ENCODE peak calls at places on chromosome 20, in ten cellular contexts. One of them, this sample, is unnamed.

GRCh38 chr20:44074252-44075151 is 112.5 kb downstream of the JPH2 start:
- DNase-seq in prostate gland: no peak
- DNase-seq in GM12878: no peak
- DNase-seq in transverse colon: no peak
- DNase-seq in Panc1: no peak
- DNase-seq in GM23338: no peak
- DNase-seq in sigmoid colon: no peak
- DNase-seq in spleen: no peak
- DNase-seq in HL-60: peak; percentile 73
- DNase-seq in SK-N-SH: peak; percentile 86
- DNase-seq in this sample: peak; percentile 19

GRCh38 chr20:58381627-58382026 is 7.4 kb upstream of the VAPB start:
- DNase-seq in prostate gland: no peak
- DNase-seq in GM12878: no peak
- DNase-seq in transverse colon: no peak
- DNase-seq in Panc1: no peak
- DNase-seq in GM23338: no peak
- DNase-seq in sigmoid colon: no peak
- DNase-seq in spleen: no peak
- DNase-seq in HL-60: no peak
- DNase-seq in SK-N-SH: no peak
- DNase-seq in this sample: no peak

GRCh38 chr20:41006936-41007871 is 21.4 kb upstream of the TOP1 start:
- DNase-seq in prostate gland: no peak
- DNase-seq in GM12878: no peak
- DNase-seq in transverse colon: no peak
- DNase-seq in Panc1: no peak
- DNase-seq in GM23338: no peak
- DNase-seq in sigmoid colon: no peak
- DNase-seq in spleen: no peak
- DNase-seq in HL-60: no peak
- DNase-seq in SK-N-SH: no peak
- DNase-seq in this sample: no peak

GRCh38 chr20:43988867-43989266 is 74.2 kb downstream of the TOX2 start:
- DNase-seq in prostate gland: no peak
- DNase-seq in GM12878: no peak
- DNase-seq in transverse colon: no peak
- DNase-seq in Panc1: no peak
- DNase-seq in GM23338: no peak
- DNase-seq in sigmoid colon: no peak
- DNase-seq in spleen: no peak
- DNase-seq in HL-60: no peak
- DNase-seq in SK-N-SH: no peak
- DNase-seq in this sample: no peak

GRCh38 chr20:23966927-23967615 is 21.5 kb downstream of the GGTLC1 start:
- DNase-seq in prostate gland: no peak
- DNase-seq in GM12878: no peak
- DNase-seq in transverse colon: no peak
- DNase-seq in Panc1: no peak
- DNase-seq in GM23338: no peak
- DNase-seq in sigmoid colon: no peak
- DNase-seq in spleen: no peak
- DNase-seq in HL-60: no peak
- DNase-seq in SK-N-SH: no peak
- DNase-seq in this sample: no peak

GRCh38 chr20:23749746-23750145 is 989 bp downstream of the CST1 start:
- DNase-seq in prostate gland: no peak
- DNase-seq in GM12878: no peak
- DNase-seq in transverse colon: no peak
- DNase-seq in Panc1: no peak
- DNase-seq in GM23338: no peak
- DNase-seq in sigmoid colon: no peak
- DNase-seq in spleen: no peak
- DNase-seq in HL-60: no peak
- DNase-seq in SK-N-SH: no peak
- DNase-seq in this sample: no peak

GRCh38 chr20:40945754-40946451 is 82.7 kb upstream of the TOP1 start:
- DNase-seq in prostate gland: peak; percentile 41
- DNase-seq in GM12878: no peak
- DNase-seq in transverse colon: peak; percentile 41
- DNase-seq in Panc1: no peak
- DNase-seq in GM23338: peak; percentile 86
- DNase-seq in sigmoid colon: peak; percentile 60
- DNase-seq in spleen: peak; percentile 80
- DNase-seq in HL-60: peak; percentile 57
- DNase-seq in SK-N-SH: peak; percentile 83
- DNase-seq in this sample: peak; percentile 48

GRCh38 chr20:11168026-11168425 is 494.2 kb upstream of the JAG1 start:
- DNase-seq in prostate gland: no peak
- DNase-seq in GM12878: no peak
- DNase-seq in transverse colon: no peak
- DNase-seq in Panc1: no peak
- DNase-seq in GM23338: no peak
- DNase-seq in sigmoid colon: no peak
- DNase-seq in spleen: no peak
- DNase-seq in HL-60: no peak
- DNase-seq in SK-N-SH: no peak
- DNase-seq in this sample: no peak

DNA sequence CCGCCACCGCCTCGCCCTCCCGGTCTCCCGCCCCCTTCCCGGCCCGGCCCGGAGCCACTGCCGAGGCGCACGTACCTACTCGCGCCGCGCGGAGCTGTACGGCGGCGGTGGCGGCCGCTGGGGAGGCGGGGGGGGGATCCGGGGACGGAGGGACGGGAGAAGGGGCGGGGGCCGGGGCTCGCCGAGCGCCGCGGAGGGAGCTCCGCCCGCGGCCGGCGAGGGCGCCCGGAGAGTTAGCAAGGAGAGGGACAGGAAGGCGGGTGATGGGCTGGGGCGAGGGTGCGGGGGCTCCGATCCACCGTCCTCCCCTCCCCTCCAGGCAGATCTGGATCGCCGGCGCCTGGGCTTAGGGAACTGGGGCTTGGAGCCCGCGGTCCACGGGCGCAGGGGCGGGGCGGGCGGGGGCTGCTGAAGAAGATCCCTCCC is 548 bp upstream of the TMEM74B start:
- DNase-seq in prostate gland: no peak
- DNase-seq in GM12878: no peak
- DNase-seq in transverse colon: no peak
- DNase-seq in Panc1: no peak
- DNase-seq in GM23338: peak; percentile 56
- DNase-seq in sigmoid colon: no peak
- DNase-seq in spleen: no peak
- DNase-seq in HL-60: no peak
- DNase-seq in SK-N-SH: peak; percentile 87
- DNase-seq in this sample: no peak
- H3K4me3 ChIP-seq in prostate gland: peak overlapping the region; percentile 43
- H3K4me3 ChIP-seq in GM12878: no peak overlapping the region
- H3K4me3 ChIP-seq in transverse colon: peak overlapping the region; percentile 34
- H3K4me3 ChIP-seq in Panc1: peak overlapping the region; percentile 29
- H3K4me3 ChIP-seq in GM23338: peak overlapping the region; percentile 64
- H3K4me3 ChIP-seq in sigmoid colon: no peak overlapping the region
- H3K4me3 ChIP-seq in spleen: peak overlapping the region; percentile 49
- H3K4me3 ChIP-seq in HL-60: peak overlapping the region; percentile 34
- H3K4me3 ChIP-seq in SK-N-SH: peak overlapping the region; percentile 50
- H3K4me3 ChIP-seq in this sample: peak overlapping the region; percentile 73

GRCh38 chr20:32472581-32473207 is 112.4 kb downstream of the NOL4L start:
- DNase-seq in prostate gland: no peak
- DNase-seq in GM12878: no peak
- DNase-seq in transverse colon: no peak
- DNase-seq in Panc1: no peak
- DNase-seq in GM23338: no peak
- DNase-seq in sigmoid colon: no peak
- DNase-seq in spleen: no peak
- DNase-seq in HL-60: no peak
- DNase-seq in SK-N-SH: no peak
- DNase-seq in this sample: no peak

GRCh38 chr20:32468313-32468640 is 110.1 kb downstream of the ASXL1 start:
- DNase-seq in prostate gland: no peak
- DNase-seq in GM12878: no peak
- DNase-seq in transverse colon: no peak
- DNase-seq in Panc1: no peak
- DNase-seq in GM23338: no peak
- DNase-seq in sigmoid colon: no peak
- DNase-seq in spleen: no peak
- DNase-seq in HL-60: no peak
- DNase-seq in SK-N-SH: no peak
- DNase-seq in this sample: no peak

GRCh38 chr20:32470940-32471339 is 112.8 kb downstream of the ASXL1 start:
- DNase-seq in prostate gland: no peak
- DNase-seq in GM12878: no peak
- DNase-seq in transverse colon: no peak
- DNase-seq in Panc1: no peak
- DNase-seq in GM23338: no peak
- DNase-seq in sigmoid colon: no peak
- DNase-seq in spleen: no peak
- DNase-seq in HL-60: no peak
- DNase-seq in SK-N-SH: no peak
- DNase-seq in this sample: no peak

GRCh38 chr20:32468860-32469259 is 110.7 kb downstream of the ASXL1 start:
- DNase-seq in prostate gland: no peak
- DNase-seq in GM12878: no peak
- DNase-seq in transverse colon: no peak
- DNase-seq in Panc1: no peak
- DNase-seq in GM23338: no peak
- DNase-seq in sigmoid colon: no peak
- DNase-seq in spleen: no peak
- DNase-seq in HL-60: no peak
- DNase-seq in SK-N-SH: no peak
- DNase-seq in this sample: no peak

DNA sequence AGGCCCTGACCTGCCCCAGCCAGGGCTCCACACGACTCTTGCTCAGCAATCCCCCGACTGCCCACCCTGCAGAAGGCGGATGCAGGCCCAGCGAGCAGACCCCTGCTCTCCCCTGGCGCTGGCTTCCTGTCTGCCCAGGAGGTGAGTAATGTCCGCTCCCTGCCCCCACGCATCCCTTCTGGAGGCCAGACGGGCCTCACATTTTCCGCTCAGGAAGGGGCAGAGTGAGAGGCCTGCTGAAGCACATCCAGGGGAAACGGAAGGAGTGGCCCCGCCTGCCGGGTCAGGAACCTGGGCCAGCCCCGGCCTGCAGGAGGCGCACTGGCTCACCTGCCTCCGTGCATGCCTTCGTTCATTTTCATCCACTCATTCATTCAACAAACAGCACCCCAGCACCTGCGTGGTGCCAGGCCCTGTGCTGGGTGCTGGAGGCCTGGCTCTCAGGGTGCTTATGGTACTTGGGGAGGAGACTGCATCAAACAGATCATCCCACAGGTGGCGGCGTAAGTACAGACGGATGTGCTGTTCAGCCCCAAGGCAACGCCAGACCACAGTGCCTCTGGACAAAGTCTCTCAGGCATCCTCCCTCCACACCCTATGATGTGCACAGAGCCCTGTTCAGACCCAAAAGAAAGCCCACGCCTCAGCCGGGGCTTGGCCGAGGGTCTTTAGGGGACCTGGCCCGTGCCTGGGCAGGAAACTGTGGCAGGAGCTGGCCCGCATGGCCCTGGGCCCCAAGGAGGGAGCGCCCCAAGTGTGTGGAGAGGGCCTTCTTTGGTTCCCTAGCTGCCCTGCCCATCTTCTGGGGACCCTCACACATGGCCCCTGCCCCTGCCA is 112.1 kb downstream of the ASXL1 start:
- DNase-seq in prostate gland: no peak
- DNase-seq in GM12878: no peak
- DNase-seq in transverse colon: peak; percentile 53
- DNase-seq in Panc1: no peak
- DNase-seq in GM23338: peak; percentile 87
- DNase-seq in sigmoid colon: no peak
- DNase-seq in spleen: peak; percentile 89
- DNase-seq in HL-60: peak; percentile 60
- DNase-seq in SK-N-SH: peak; percentile 75
- DNase-seq in this sample: no peak
- TF ChIP-seq POLR2AphosphoS5 in prostate gland: no peak
- TF ChIP-seq POLR2AphosphoS5 in GM12878: no peak
- TF ChIP-seq POLR2AphosphoS5 in transverse colon: peak; percentile 13
- TF ChIP-seq POLR2AphosphoS5 in Panc1: no peak
- TF ChIP-seq POLR2AphosphoS5 in GM23338: no peak
- TF ChIP-seq POLR2AphosphoS5 in sigmoid colon: peak; percentile 57
- TF ChIP-seq POLR2AphosphoS5 in spleen: peak; percentile 88
- TF ChIP-seq POLR2AphosphoS5 in HL-60: no peak
- TF ChIP-seq POLR2AphosphoS5 in SK-N-SH: no peak
- TF ChIP-seq POLR2AphosphoS5 in this sample: peak; percentile 37

DNA sequence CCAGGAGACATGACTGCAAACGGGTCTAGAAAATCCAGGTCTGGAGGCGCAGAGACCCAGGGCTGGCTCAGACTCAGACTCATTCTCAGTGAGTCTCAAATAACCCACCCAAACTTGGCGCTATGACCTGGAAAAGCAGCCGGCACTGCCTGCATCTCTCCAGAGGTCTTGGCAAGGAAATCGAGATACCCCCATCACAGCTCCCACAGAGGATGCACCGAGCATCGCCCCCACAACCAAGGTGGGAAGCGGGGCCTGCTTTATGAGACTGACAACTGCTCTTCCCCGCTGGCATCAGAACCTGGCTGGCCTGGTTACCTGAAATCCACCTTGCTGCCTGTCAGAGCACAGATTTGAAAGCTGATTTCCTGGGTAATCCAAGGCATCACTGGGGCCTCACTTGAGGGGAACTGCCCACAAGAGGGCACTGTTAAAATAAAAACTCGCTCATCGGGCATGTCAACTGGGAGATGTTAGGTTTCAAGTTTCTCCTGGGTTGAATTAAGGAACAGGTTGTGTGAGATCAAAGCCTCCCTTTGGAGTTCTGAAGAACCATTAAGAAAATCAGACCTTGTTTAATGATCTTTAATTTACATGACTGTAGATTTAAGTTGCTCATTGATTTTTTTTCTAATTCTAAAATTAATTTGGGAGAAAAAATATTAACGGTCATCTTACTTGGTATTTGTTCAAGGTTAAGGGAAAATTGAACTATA is 55.0 kb downstream of the KIF16B start:
- DNase-seq in prostate gland: peak; percentile 50
- DNase-seq in GM12878: no peak
- DNase-seq in transverse colon: peak; percentile 45
- DNase-seq in Panc1: peak; percentile 42
- DNase-seq in GM23338: peak; percentile 88
- DNase-seq in sigmoid colon: no peak
- DNase-seq in spleen: no peak
- DNase-seq in HL-60: peak; percentile 15
- DNase-seq in SK-N-SH: peak; percentile 60
- DNase-seq in this sample: peak; percentile 52
- H3K27ac ChIP-seq in prostate gland: no peak overlapping the region
- H3K27ac ChIP-seq in GM12878: no peak overlapping the region
- H3K27ac ChIP-seq in transverse colon: no peak overlapping the region
- H3K27ac ChIP-seq in Panc1: no peak overlapping the region
- H3K27ac ChIP-seq in GM23338: no peak overlapping the region
- H3K27ac ChIP-seq in sigmoid colon: no peak overlapping the region
- H3K27ac ChIP-seq in spleen: no peak overlapping the region
- H3K27ac ChIP-seq in HL-60: no peak overlapping the region
- H3K27ac ChIP-seq in SK-N-SH: no peak overlapping the region
- H3K27ac ChIP-seq in this sample: no peak overlapping the region

DNA sequence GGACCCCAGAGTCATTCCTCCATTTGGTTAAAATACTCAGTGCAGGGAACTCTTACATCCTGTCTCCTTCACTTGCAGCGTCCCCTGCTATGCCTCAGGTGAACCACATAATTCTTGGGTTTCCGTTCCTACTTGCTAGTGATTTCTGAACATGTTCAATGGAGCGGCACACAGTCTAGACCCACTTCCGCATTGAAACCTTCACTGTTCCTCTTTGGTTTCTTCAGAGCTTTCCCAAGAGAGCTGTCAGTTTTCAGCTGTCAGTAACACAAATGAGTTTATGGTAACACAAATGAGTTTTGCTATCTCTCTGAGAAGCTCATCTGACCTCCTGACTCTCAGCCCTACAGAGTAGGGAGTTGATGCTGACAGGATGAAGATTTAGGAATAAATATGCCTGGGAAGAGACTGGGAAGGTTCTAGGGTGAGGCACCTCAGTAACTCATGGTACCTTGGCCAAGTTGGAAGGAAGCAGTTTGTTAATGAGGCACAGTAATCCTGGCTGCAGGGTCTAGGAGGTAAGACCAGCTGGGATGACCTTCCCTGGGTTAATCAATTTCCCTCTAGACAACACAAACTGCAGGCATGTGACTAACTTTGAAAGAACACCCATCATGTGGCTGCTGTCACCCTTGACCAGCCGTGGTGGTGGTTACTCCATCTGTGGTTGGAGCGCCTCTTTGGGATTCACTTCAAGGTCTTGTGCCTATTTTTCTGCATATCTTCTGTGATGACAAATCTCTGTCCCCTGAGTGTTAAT is 5.4 kb downstream of the SYS1 start:
- DNase-seq in prostate gland: no peak
- DNase-seq in GM12878: peak; percentile 99
- DNase-seq in transverse colon: peak; percentile 53
- DNase-seq in Panc1: no peak
- DNase-seq in GM23338: no peak
- DNase-seq in sigmoid colon: no peak
- DNase-seq in spleen: peak; percentile 78
- DNase-seq in HL-60: peak; percentile 81
- DNase-seq in SK-N-SH: no peak
- DNase-seq in this sample: no peak
- H3K4me3 ChIP-seq in prostate gland: no peak overlapping the region
- H3K4me3 ChIP-seq in GM12878: peak overlapping the region; percentile 32
- H3K4me3 ChIP-seq in transverse colon: no peak overlapping the region
- H3K4me3 ChIP-seq in Panc1: no peak overlapping the region
- H3K4me3 ChIP-seq in GM23338: no peak overlapping the region
- H3K4me3 ChIP-seq in sigmoid colon: no peak overlapping the region
- H3K4me3 ChIP-seq in spleen: no peak overlapping the region
- H3K4me3 ChIP-seq in HL-60: no peak overlapping the region
- H3K4me3 ChIP-seq in SK-N-SH: no peak overlapping the region
- H3K4me3 ChIP-seq in this sample: no peak overlapping the region